ENCODE peak calls at places on chromosomes 13 and 19, in four cellular contexts. A is H1, N is HepG2, F is GM12878. T is an unnamed sample.

GRCh38 chr13:22517544-22517943 is 663.2 kb upstream of the SGCG start:
- DNase-seq in A (no peak), F (no peak), N (no peak), T (no peak)

GRCh38 chr19:41339936-41340335 is 13.8 kb downstream of the TGFB1 start:
- DNase-seq in F (no peak), A (no peak), N (no peak), T (no peak)

GRCh38 chr13:113952983-113953520 is 20.8 kb downstream of the C13orf46 start:
- DNase-seq in F (no peak), N (no peak), A (no peak), T (no peak)

GRCh38 chr19:43457809-43458208 is 7.6 kb downstream of the LYPD3 start:
- DNase-seq in A (no peak), N (no peak), F (no peak), T (peak)

GRCh38 chr19:58581227-58582141 is 8.3 kb upstream of the MZF1 start:
- DNase-seq in F (no peak), A (peak), N (peak), T (peak)

GRCh38 chr13:96379967-96380366 is 290.1 kb downstream of the HS6ST3 start:
- DNase-seq in A (no peak), F (no peak), N (no peak), T (no peak)

GRCh38 chr19:782195-783043 is 14.8 kb upstream of the PTBP1 start:
- DNase-seq in A (peak), F (no peak), N (peak), T (no peak)

GRCh38 chr13:79709526-79709925 is 228.6 kb downstream of the NDFIP2 start:
- DNase-seq in N (no peak), F (no peak), A (no peak), T (no peak)

GRCh38 chr13:109918179-109918651 is 131.8 kb upstream of the IRS2 start:
- DNase-seq in N (no peak), A (no peak), F (no peak), T (no peak)

GRCh38 chr13:64723735-64724134 is 2506.4 kb downstream of the PCDH9 start:
- DNase-seq in F (no peak), N (peak), A (no peak), T (no peak)

GRCh38 chr13:34294483-34295129 is 476.7 kb downstream of the RFC3 start:
- DNase-seq in N (no peak), A (no peak), F (no peak), T (no peak)

GRCh38 chr19:34317311-34317927 is 47.6 kb upstream of the GPI start:
- DNase-seq in F (no peak), A (no peak), N (no peak), T (peak)

GRCh38 chr19:45499196-45500180 is 1.2 kb downstream of the PPM1N start:
- DNase-seq in F (no peak), A (peak), N (no peak), T (peak)

GRCh38 chr13:51148223-51148951 is 37.3 kb upstream of the C13orf42 start:
- DNase-seq in A (peak), N (no peak), F (no peak), T (no peak)

GRCh38 chr19:31421856-31422255 is 72.6 kb upstream of the TSHZ3 start:
- DNase-seq in N (no peak), A (no peak), F (no peak), T (no peak)
- TF ChIP-seq ZNF274 in N (no peak), A (no peak), F (no peak), T (no peak)

GRCh38 chr19:48964205-48965032 is 690 bp upstream of the FTL start:
- DNase-seq in A (peak), F (no peak), N (peak), T (no peak)

GRCh38 chr19:48962029-48962848 is 2.9 kb upstream of the FTL start:
- DNase-seq in N (peak), A (peak), F (no peak), T (peak)

GRCh38 chr19:48965033-48965805 is at the start of gene FTL:
- DNase-seq in F (peak), N (peak), A (peak), T (peak)

GRCh38 chr19:48962849-48963165 is 2.3 kb upstream of the FTL start:
- DNase-seq in A (no peak), F (no peak), N (peak), T (peak)

DNA sequence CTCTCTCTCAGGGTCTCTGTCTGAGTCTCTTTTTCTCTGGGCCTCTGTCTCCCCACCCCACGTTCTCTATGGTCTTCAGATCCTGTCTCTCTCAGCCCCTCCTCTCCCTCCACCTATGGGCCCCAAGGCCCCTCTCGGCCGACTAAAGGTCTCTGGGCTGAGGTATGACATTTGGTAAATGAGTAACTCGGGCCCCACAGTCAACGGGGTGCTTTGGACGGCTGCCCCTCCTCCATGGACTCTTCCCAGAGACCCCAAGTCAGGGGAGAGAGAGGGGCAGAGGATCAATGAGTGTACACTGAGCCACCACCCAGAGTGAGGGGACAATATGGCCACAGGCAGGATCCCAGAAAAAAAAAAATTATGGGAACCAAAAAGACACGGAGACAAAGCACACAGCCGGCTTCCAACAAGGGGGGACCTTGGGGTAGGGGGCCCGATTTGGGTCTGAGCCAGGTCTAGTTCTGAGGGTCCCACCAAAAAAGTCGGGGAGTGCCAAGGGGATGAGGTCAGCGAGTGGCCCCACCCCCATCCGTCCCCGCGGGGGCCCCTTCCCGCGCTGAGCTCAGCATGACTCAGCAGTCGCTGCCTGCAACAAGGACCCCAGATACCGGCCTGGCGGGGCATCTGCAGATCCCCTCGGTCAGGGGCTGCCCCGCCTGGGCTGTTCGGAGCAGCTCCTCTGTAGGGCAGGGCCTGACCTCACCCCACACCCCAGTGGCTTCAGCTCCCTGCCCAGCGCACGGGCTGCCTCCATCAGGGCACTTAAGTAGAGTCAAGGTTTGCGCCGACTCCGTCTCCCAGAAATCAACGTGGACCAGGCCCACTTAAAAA is 1.5 kb upstream of the FTL start:
- DNase-seq in F (no peak), N (peak), A (peak), T (peak)
- TF ChIP-seq EP300 in F (no peak), N (peak), A (peak), T (peak)

GRCh38 chr13:92842145-92842544 is 384.5 kb upstream of the GPC6 start:
- DNase-seq in F (no peak), A (no peak), N (no peak), T (no peak)

GRCh38 chr13:92838786-92839185 is 387.8 kb upstream of the GPC6 start:
- DNase-seq in A (no peak), F (no peak), N (peak), T (no peak)

GRCh38 chr13:92849381-92849780 is 377.2 kb upstream of the GPC6 start:
- DNase-seq in F (no peak), N (no peak), A (no peak), T (no peak)

DNA sequence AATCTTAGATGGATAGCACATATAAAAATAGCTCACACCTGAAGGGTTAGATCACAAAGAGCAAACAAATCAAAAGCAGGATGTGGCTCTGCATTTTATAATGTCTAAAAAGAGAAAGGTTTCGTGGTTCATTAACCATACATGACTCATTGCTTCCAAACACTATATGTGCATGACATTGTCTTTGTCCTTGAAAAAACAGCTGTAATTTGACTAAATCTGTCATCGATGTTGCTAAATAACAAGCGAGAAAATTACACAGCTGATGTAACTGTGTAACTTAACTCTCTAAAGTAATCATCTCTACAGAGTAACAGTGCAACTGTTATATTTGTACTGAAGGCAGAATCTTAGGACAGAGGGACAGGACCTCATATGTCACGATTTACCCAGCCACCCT is 383.1 kb upstream of the GPC6 start:
- DNase-seq in A (no peak), F (no peak), N (no peak), T (no peak)
- H2AFZ ChIP-seq in A (no peak), F (no peak), N (no peak), T (no peak)

DNA sequence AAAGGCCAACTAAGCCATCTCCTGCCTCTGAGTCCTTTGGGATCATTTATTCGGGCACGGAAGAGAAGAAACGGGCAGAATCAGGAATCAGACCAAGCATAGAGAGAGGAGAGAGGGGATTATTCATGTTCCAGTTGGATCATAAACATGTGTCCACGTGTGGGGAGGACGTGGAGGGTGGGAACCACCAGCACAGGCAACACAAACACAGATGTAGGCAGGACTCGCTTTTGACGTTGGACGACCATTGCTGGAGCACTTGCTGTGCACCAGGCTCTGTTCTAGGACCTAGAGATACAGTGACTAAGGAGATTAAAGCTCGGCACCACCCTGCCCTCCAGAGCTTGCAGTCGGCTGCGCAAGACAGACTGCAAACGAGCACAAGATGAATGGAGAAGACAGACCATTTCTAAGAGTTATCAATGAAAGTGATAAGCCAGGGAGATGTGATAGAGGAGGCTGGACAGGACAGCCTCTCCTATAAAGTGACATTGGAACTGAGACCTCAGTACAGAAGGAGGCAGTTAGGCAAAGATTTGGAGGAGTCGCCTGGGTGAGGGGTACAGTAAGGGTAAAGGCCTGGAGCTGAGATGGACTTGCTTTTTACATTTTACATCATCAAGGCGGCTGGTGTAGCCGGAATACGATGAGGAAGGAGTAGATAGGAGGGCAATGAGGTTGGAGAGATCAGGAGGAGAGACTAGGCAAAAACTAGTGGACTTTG is 716 bp downstream of the SH2D3A start:
- DNase-seq in A (no peak), N (no peak), F (no peak), T (peak)
- TF ChIP-seq ZNF274 in A (no peak), N (no peak), F (no peak), T (no peak)

DNA sequence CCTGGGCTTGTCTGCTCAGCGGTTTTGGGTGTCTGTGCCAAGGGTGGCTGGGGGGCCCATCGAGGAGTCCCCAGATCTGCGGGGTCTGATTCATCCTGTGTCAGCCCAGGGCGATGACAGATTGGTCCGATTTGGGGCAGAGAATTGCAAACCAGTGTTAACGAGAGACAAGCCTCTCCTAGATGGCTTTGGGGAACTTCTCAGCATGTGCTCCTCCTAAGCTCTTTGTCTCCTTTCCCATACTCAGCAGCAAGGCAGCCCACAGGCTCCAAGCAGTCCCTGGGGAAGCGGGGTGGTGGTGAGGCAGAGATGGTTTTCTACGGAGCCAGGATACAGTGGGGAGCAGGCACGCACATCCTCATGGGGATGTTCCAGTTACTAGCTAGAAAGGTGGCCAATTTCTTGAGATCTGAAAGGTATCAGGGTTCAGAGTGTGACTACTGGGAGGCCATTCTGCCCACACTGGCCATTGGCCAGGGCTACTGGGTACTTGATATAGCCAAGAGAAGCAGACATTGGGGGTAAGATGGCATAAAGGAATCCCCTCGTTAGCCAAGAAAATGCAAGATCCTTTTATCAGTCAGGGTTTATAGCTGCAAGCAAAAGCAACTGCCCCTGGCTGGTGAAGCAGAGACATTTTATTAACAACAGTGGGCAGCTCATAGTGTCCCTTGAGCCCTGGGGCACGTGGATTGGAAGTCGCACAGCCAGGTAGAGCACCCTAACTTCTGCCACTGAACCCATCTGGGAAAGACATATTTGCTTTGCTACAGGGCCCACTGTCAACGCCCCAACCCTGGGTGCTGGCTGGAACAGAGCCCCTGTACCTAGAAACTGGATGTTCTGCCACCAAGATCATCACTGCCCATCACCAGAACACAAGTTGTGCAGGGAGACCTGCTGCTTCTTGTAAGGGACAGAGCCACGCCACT is 63.6 kb downstream of the RGCC start:
- DNase-seq in N (no peak), F (no peak), A (no peak), T (no peak)
- TF ChIP-seq EP300 in N (no peak), F (no peak), A (no peak), T (no peak)

GRCh38 chr19:55173186-55173716 is 6.8 kb upstream of the DNAAF3 start:
- DNase-seq in N (no peak), A (no peak), F (no peak), T (no peak)

GRCh38 chr19:55172741-55173140 is 6.3 kb upstream of the DNAAF3 start:
- DNase-seq in F (no peak), N (no peak), A (no peak), T (no peak)

GRCh38 chr19:55175117-55175867 is 4.8 kb downstream of the SYT5 start:
- DNase-seq in A (peak), N (no peak), F (no peak), T (peak)

GRCh38 chr19:55174425-55175116 is 5.5 kb downstream of the SYT5 start:
- DNase-seq in F (no peak), A (no peak), N (no peak), T (peak)

DNA sequence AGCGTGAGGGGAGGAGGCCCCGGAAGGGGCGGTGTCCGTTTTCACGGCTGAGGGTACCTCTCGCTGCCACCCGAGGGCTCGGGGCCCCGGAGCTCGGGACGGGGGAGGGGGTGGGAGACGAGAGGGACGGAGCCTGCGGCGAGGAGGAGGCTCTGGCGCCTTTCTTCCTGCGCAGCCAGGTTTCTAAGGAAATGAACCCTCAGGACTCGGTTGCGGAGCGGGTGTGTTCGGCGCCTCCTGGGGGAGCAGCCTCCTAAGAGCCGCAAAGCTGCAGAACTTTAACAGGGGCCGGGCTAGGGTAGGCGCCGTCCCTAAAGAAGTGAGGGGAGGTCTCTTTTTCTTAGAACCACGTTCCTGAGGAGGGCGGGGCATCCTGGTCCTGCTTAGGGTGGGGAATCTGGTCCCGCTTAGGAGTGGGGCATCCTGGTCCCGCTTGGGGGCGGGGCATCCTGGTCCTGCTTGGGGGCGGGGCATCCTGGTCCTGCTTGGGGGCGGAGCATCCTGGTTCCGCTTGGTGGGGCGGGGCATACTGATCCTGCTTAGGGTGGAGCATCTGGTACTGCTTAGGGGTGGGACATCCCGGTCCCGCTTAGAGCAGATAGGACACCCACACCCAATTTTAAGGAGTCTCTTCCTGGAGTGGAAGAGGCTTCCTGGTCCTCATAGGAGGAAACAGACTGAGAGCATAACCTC is 6.2 kb downstream of the SYT5 start:
- DNase-seq in F (no peak), A (peak), N (peak), T (peak)
- H2AFZ ChIP-seq in F (peak), A (peak), N (no peak), T (peak)

GRCh38 chr19:18155095-18156087 is 2.4 kb downstream of the PIK3R2 start:
- DNase-seq in A (no peak), F (no peak), N (no peak), T (no peak)

GRCh38 chr19:18156841-18157464 is 4.0 kb downstream of the PIK3R2 start:
- DNase-seq in A (no peak), F (no peak), N (peak), T (peak)

GRCh38 chr19:18158471-18158870 is 5.5 kb downstream of the PIK3R2 start:
- DNase-seq in N (no peak), A (no peak), F (no peak), T (no peak)

GRCh38 chr19:18156268-18156667 is 3.3 kb downstream of the PIK3R2 start:
- DNase-seq in F (no peak), N (no peak), A (no peak), T (no peak)

DNA sequence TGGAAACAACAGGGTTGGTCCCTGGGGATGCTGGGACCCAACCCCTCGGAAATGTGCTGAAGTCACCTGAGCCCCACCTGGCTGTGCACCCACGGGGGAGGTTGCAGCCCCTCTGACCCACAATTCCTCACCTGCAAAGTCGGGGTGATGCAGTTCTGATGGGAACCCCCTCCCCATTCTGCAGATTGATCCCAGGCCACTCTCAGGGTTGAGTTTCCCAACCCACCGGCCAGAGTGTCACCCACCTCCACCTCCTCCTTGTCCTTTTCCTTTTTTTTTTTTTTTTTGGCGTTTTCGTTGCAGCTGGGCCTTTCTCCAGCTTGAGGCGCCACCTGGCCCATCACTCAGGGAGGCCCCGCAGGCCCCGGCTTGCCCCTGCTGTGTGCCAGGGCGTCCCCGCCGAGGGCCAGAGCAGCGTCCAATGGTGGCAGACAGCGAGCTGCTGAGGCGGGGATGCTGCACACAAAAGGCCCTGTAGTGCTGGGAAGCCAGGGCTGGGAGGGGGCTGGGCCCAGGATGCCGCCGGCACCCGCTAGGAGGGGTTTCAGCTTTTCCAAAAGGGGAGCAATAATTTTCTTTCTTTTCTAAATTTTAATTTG is 4.6 kb downstream of the PIK3R2 start:
- DNase-seq in A (peak), N (no peak), F (no peak), T (no peak)
- TF ChIP-seq ZNF274 in A (no peak), N (no peak), F (no peak), T (no peak)

DNA sequence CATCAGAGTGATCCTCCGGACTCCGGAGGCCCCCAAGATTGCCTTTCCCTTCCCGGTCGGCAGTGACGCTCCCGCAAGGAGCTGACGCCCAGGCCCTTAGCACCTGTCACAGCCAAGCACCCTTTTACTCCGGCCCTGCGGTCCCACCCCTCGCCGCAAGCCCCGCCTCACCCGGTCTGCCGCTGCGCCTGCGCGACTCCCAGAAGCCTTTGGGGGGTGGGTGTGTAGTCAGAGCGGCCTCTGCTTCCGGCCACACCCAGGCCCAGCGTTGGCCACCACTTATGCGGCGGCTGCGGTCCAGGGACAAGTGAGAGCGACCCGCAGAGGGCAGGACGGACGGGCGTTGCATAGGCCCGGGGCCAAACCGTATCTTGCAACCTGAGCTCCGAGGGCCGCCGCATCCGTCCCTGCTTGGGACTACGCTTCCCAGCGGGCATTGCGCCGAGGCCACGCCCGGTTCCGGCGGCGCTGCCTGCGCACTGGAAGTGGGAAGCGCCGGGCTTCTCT is 441 bp upstream of the ZFP28 start:
- DNase-seq in A (peak), F (peak), N (no peak), T (no peak)
- TF ChIP-seq EP300 in A (no peak), F (no peak), N (no peak), T (no peak)